ENCODE peak calls at places on chromosomes 6 and 20, in ten cellular contexts. One of them, this sample, is unnamed.

GRCh38 chr6:148212366-148212765 is 130.3 kb upstream of the SASH1 start:
- DNase-seq in fibroblast of the aortic adventitia: no peak
- DNase-seq in GM20000: no peak
- DNase-seq in DND-41: no peak
- DNase-seq in endothelial cell of umbilical vein: no peak
- DNase-seq in retinal pigment epithelial cell: no peak
- DNase-seq in H9: no peak
- DNase-seq in foreskin keratinocyte: no peak
- DNase-seq in fibroblast of mammary gland: no peak
- DNase-seq in Panc1: no peak
- DNase-seq in this sample: no peak

GRCh38 chr6:54992789-54993188 is 146.2 kb downstream of the FAM83B start:
- DNase-seq in fibroblast of the aortic adventitia: peak; percentile 39
- DNase-seq in GM20000: no peak
- DNase-seq in DND-41: peak; percentile 9
- DNase-seq in endothelial cell of umbilical vein: no peak
- DNase-seq in retinal pigment epithelial cell: no peak
- DNase-seq in H9: peak; percentile 50
- DNase-seq in foreskin keratinocyte: no peak
- DNase-seq in fibroblast of mammary gland: peak; percentile 7
- DNase-seq in Panc1: no peak
- DNase-seq in this sample: peak; percentile 7

GRCh38 chr20:32509639-32510066 is 75.5 kb downstream of the NOL4L start:
- DNase-seq in fibroblast of the aortic adventitia: no peak
- DNase-seq in GM20000: peak; percentile 45
- DNase-seq in DND-41: peak; percentile 95
- DNase-seq in endothelial cell of umbilical vein: peak; percentile 71
- DNase-seq in retinal pigment epithelial cell: no peak
- DNase-seq in H9: peak; percentile 26
- DNase-seq in foreskin keratinocyte: no peak
- DNase-seq in fibroblast of mammary gland: peak; percentile 11
- DNase-seq in Panc1: no peak
- DNase-seq in this sample: peak; percentile 91

GRCh38 chr6:121620002-121620740 is 184.7 kb downstream of the GJA1 start:
- DNase-seq in fibroblast of the aortic adventitia: no peak
- DNase-seq in GM20000: no peak
- DNase-seq in DND-41: no peak
- DNase-seq in endothelial cell of umbilical vein: no peak
- DNase-seq in retinal pigment epithelial cell: no peak
- DNase-seq in H9: peak; percentile 64
- DNase-seq in foreskin keratinocyte: no peak
- DNase-seq in fibroblast of mammary gland: no peak
- DNase-seq in Panc1: no peak
- DNase-seq in this sample: no peak

GRCh38 chr6:169707772-169708171 is 5.8 kb downstream of the C6orf120 start:
- DNase-seq in fibroblast of the aortic adventitia: no peak
- DNase-seq in GM20000: no peak
- DNase-seq in DND-41: no peak
- DNase-seq in endothelial cell of umbilical vein: no peak
- DNase-seq in retinal pigment epithelial cell: no peak
- DNase-seq in H9: no peak
- DNase-seq in foreskin keratinocyte: no peak
- DNase-seq in fibroblast of mammary gland: no peak
- DNase-seq in Panc1: no peak
- DNase-seq in this sample: no peak

GRCh38 chr6:138211048-138211581 is 7.2 kb downstream of the PBOV1 start:
- DNase-seq in fibroblast of the aortic adventitia: no peak
- DNase-seq in GM20000: no peak
- DNase-seq in DND-41: no peak
- DNase-seq in endothelial cell of umbilical vein: no peak
- DNase-seq in retinal pigment epithelial cell: no peak
- DNase-seq in H9: no peak
- DNase-seq in foreskin keratinocyte: no peak
- DNase-seq in fibroblast of mammary gland: no peak
- DNase-seq in Panc1: no peak
- DNase-seq in this sample: no peak

GRCh38 chr6:35496851-35497570 is at the start of gene TEAD3:
- DNase-seq in fibroblast of the aortic adventitia: peak; percentile 40
- DNase-seq in GM20000: peak; percentile 96
- DNase-seq in DND-41: peak; percentile 37
- DNase-seq in endothelial cell of umbilical vein: no peak
- DNase-seq in retinal pigment epithelial cell: no peak
- DNase-seq in H9: peak; percentile 82
- DNase-seq in foreskin keratinocyte: peak; percentile 58
- DNase-seq in fibroblast of mammary gland: peak; percentile 67
- DNase-seq in Panc1: no peak
- DNase-seq in this sample: peak; percentile 48

GRCh38 chr20:32674362-32674789 is 635 bp upstream of the C20orf203 start:
- DNase-seq in fibroblast of the aortic adventitia: peak; percentile 65
- DNase-seq in GM20000: peak; percentile 71
- DNase-seq in DND-41: peak; percentile 81
- DNase-seq in endothelial cell of umbilical vein: peak; percentile 69
- DNase-seq in retinal pigment epithelial cell: no peak
- DNase-seq in H9: no peak
- DNase-seq in foreskin keratinocyte: peak; percentile 44
- DNase-seq in fibroblast of mammary gland: peak; percentile 60
- DNase-seq in Panc1: peak; percentile 50
- DNase-seq in this sample: peak; percentile 87

GRCh38 chr20:46367967-46368901 is 38.2 kb downstream of the ELMO2 start:
- DNase-seq in fibroblast of the aortic adventitia: no peak
- DNase-seq in GM20000: no peak
- DNase-seq in DND-41: no peak
- DNase-seq in endothelial cell of umbilical vein: no peak
- DNase-seq in retinal pigment epithelial cell: no peak
- DNase-seq in H9: no peak
- DNase-seq in foreskin keratinocyte: peak; percentile 44
- DNase-seq in fibroblast of mammary gland: no peak
- DNase-seq in Panc1: no peak
- DNase-seq in this sample: peak; percentile 42

GRCh38 chr6:9744119-9744518 is 670.8 kb downstream of the TFAP2A start:
- DNase-seq in fibroblast of the aortic adventitia: no peak
- DNase-seq in GM20000: no peak
- DNase-seq in DND-41: no peak
- DNase-seq in endothelial cell of umbilical vein: no peak
- DNase-seq in retinal pigment epithelial cell: no peak
- DNase-seq in H9: no peak
- DNase-seq in foreskin keratinocyte: no peak
- DNase-seq in fibroblast of mammary gland: no peak
- DNase-seq in Panc1: no peak
- DNase-seq in this sample: no peak

GRCh38 chr6:32244270-32244669 is 20.4 kb upstream of the NOTCH4 start:
- DNase-seq in fibroblast of the aortic adventitia: peak; percentile 27
- DNase-seq in GM20000: no peak
- DNase-seq in DND-41: no peak
- DNase-seq in endothelial cell of umbilical vein: no peak
- DNase-seq in retinal pigment epithelial cell: no peak
- DNase-seq in H9: no peak
- DNase-seq in foreskin keratinocyte: no peak
- DNase-seq in fibroblast of mammary gland: peak; percentile 47
- DNase-seq in Panc1: no peak
- DNase-seq in this sample: no peak

GRCh38 chr20:22333885-22334545 is 250.4 kb downstream of the FOXA2 start:
- DNase-seq in fibroblast of the aortic adventitia: peak; percentile 76
- DNase-seq in GM20000: peak; percentile 68
- DNase-seq in DND-41: peak; percentile 72
- DNase-seq in endothelial cell of umbilical vein: peak; percentile 62
- DNase-seq in retinal pigment epithelial cell: peak; percentile 14
- DNase-seq in H9: peak; percentile 68
- DNase-seq in foreskin keratinocyte: peak; percentile 22
- DNase-seq in fibroblast of mammary gland: peak; percentile 66
- DNase-seq in Panc1: no peak
- DNase-seq in this sample: peak; percentile 51

GRCh38 chr20:39249798-39250197 is 287.7 kb downstream of the DHX35 start:
- DNase-seq in fibroblast of the aortic adventitia: no peak
- DNase-seq in GM20000: no peak
- DNase-seq in DND-41: peak; percentile 87
- DNase-seq in endothelial cell of umbilical vein: no peak
- DNase-seq in retinal pigment epithelial cell: no peak
- DNase-seq in H9: no peak
- DNase-seq in foreskin keratinocyte: no peak
- DNase-seq in fibroblast of mammary gland: no peak
- DNase-seq in Panc1: no peak
- DNase-seq in this sample: no peak

GRCh38 chr6:35213824-35214756 is at the start of gene SCUBE3:
- DNase-seq in fibroblast of the aortic adventitia: peak; percentile 29
- DNase-seq in GM20000: peak; percentile 85
- DNase-seq in DND-41: no peak
- DNase-seq in endothelial cell of umbilical vein: peak; percentile 31
- DNase-seq in retinal pigment epithelial cell: no peak
- DNase-seq in H9: peak; percentile 74
- DNase-seq in foreskin keratinocyte: peak; percentile 15
- DNase-seq in fibroblast of mammary gland: peak; percentile 16
- DNase-seq in Panc1: no peak
- DNase-seq in this sample: peak; percentile 24

GRCh38 chr20:62567246-62568044 is 74.9 kb upstream of the SLCO4A1 start:
- DNase-seq in fibroblast of the aortic adventitia: no peak
- DNase-seq in GM20000: no peak
- DNase-seq in DND-41: no peak
- DNase-seq in endothelial cell of umbilical vein: no peak
- DNase-seq in retinal pigment epithelial cell: no peak
- DNase-seq in H9: no peak
- DNase-seq in foreskin keratinocyte: no peak
- DNase-seq in fibroblast of mammary gland: no peak
- DNase-seq in Panc1: no peak
- DNase-seq in this sample: no peak

GRCh38 chr6:155380666-155381332 is 66.5 kb upstream of the TFB1M start:
- DNase-seq in fibroblast of the aortic adventitia: no peak
- DNase-seq in GM20000: no peak
- DNase-seq in DND-41: no peak
- DNase-seq in endothelial cell of umbilical vein: no peak
- DNase-seq in retinal pigment epithelial cell: no peak
- DNase-seq in H9: no peak
- DNase-seq in foreskin keratinocyte: no peak
- DNase-seq in fibroblast of mammary gland: no peak
- DNase-seq in Panc1: no peak
- DNase-seq in this sample: no peak
- TF ChIP-seq CTCF in fibroblast of the aortic adventitia: no peak
- TF ChIP-seq CTCF in GM20000: no peak
- TF ChIP-seq CTCF in DND-41: no peak
- TF ChIP-seq CTCF in endothelial cell of umbilical vein: no peak
- TF ChIP-seq CTCF in retinal pigment epithelial cell: no peak
- TF ChIP-seq CTCF in H9: no peak
- TF ChIP-seq CTCF in foreskin keratinocyte: peak; percentile 17
- TF ChIP-seq CTCF in fibroblast of mammary gland: no peak
- TF ChIP-seq CTCF in Panc1: peak; percentile 22
- TF ChIP-seq CTCF in this sample: no peak

GRCh38 chr20:56983813-56984212 is 282.6 kb downstream of the BMP7 start:
- DNase-seq in fibroblast of the aortic adventitia: no peak
- DNase-seq in GM20000: no peak
- DNase-seq in DND-41: no peak
- DNase-seq in endothelial cell of umbilical vein: no peak
- DNase-seq in retinal pigment epithelial cell: no peak
- DNase-seq in H9: no peak
- DNase-seq in foreskin keratinocyte: no peak
- DNase-seq in fibroblast of mammary gland: no peak
- DNase-seq in Panc1: no peak
- DNase-seq in this sample: no peak

GRCh38 chr20:56986931-56987720 is 279.3 kb downstream of the BMP7 start:
- DNase-seq in fibroblast of the aortic adventitia: no peak
- DNase-seq in GM20000: no peak
- DNase-seq in DND-41: no peak
- DNase-seq in endothelial cell of umbilical vein: no peak
- DNase-seq in retinal pigment epithelial cell: no peak
- DNase-seq in H9: no peak
- DNase-seq in foreskin keratinocyte: no peak
- DNase-seq in fibroblast of mammary gland: peak; percentile 12
- DNase-seq in Panc1: no peak
- DNase-seq in this sample: no peak

GRCh38 chr20:56986476-56986875 is 280.0 kb downstream of the BMP7 start:
- DNase-seq in fibroblast of the aortic adventitia: no peak
- DNase-seq in GM20000: no peak
- DNase-seq in DND-41: no peak
- DNase-seq in endothelial cell of umbilical vein: no peak
- DNase-seq in retinal pigment epithelial cell: no peak
- DNase-seq in H9: no peak
- DNase-seq in foreskin keratinocyte: no peak
- DNase-seq in fibroblast of mammary gland: no peak
- DNase-seq in Panc1: no peak
- DNase-seq in this sample: no peak

GRCh38 chr20:56987992-56988391 is 278.4 kb downstream of the BMP7 start:
- DNase-seq in fibroblast of the aortic adventitia: no peak
- DNase-seq in GM20000: no peak
- DNase-seq in DND-41: no peak
- DNase-seq in endothelial cell of umbilical vein: no peak
- DNase-seq in retinal pigment epithelial cell: no peak
- DNase-seq in H9: no peak
- DNase-seq in foreskin keratinocyte: no peak
- DNase-seq in fibroblast of mammary gland: no peak
- DNase-seq in Panc1: no peak
- DNase-seq in this sample: no peak

GRCh38 chr20:56985286-56985685 is 281.2 kb downstream of the BMP7 start:
- DNase-seq in fibroblast of the aortic adventitia: no peak
- DNase-seq in GM20000: no peak
- DNase-seq in DND-41: no peak
- DNase-seq in endothelial cell of umbilical vein: no peak
- DNase-seq in retinal pigment epithelial cell: no peak
- DNase-seq in H9: no peak
- DNase-seq in foreskin keratinocyte: peak; percentile 69
- DNase-seq in fibroblast of mammary gland: peak; percentile 7
- DNase-seq in Panc1: no peak
- DNase-seq in this sample: no peak
- TF ChIP-seq CTCF in fibroblast of the aortic adventitia: no peak
- TF ChIP-seq CTCF in GM20000: no peak
- TF ChIP-seq CTCF in DND-41: no peak
- TF ChIP-seq CTCF in endothelial cell of umbilical vein: no peak
- TF ChIP-seq CTCF in retinal pigment epithelial cell: no peak
- TF ChIP-seq CTCF in H9: no peak
- TF ChIP-seq CTCF in foreskin keratinocyte: no peak
- TF ChIP-seq CTCF in fibroblast of mammary gland: no peak
- TF ChIP-seq CTCF in Panc1: no peak
- TF ChIP-seq CTCF in this sample: no peak

DNA sequence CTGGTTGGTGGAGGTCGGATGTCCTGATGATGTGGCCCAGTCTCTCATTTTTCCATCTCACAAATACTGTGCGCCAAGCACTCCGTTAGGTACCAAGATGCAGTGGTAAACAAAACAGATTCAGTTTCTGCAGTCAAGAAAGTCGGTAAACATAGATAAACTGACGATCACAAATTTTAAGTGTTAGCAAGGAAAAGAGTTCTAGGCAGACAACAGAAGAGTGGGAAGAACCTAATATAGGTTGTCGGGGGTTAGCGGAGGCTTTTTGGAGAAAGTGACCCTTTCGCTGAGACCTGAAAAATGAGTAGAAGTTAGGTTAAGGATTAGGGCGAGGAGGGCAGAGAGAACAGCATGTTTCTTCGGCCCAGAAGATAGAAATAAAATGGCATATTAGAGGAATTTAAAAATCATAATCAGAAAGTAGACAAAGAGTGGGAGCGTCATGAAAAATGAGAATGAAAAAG is 514 bp downstream of the ORC3 start:
- DNase-seq in fibroblast of the aortic adventitia: no peak
- DNase-seq in GM20000: no peak
- DNase-seq in DND-41: no peak
- DNase-seq in endothelial cell of umbilical vein: no peak
- DNase-seq in retinal pigment epithelial cell: no peak
- DNase-seq in H9: no peak
- DNase-seq in foreskin keratinocyte: no peak
- DNase-seq in fibroblast of mammary gland: no peak
- DNase-seq in Panc1: no peak
- DNase-seq in this sample: no peak
- TF ChIP-seq CTCF in fibroblast of the aortic adventitia: no peak
- TF ChIP-seq CTCF in GM20000: no peak
- TF ChIP-seq CTCF in DND-41: no peak
- TF ChIP-seq CTCF in endothelial cell of umbilical vein: no peak
- TF ChIP-seq CTCF in retinal pigment epithelial cell: no peak
- TF ChIP-seq CTCF in H9: no peak
- TF ChIP-seq CTCF in foreskin keratinocyte: no peak
- TF ChIP-seq CTCF in fibroblast of mammary gland: no peak
- TF ChIP-seq CTCF in Panc1: no peak
- TF ChIP-seq CTCF in this sample: no peak

GRCh38 chr20:54556406-54556805 is 81.0 kb downstream of the DOK5 start:
- DNase-seq in fibroblast of the aortic adventitia: no peak
- DNase-seq in GM20000: no peak
- DNase-seq in DND-41: no peak
- DNase-seq in endothelial cell of umbilical vein: no peak
- DNase-seq in retinal pigment epithelial cell: no peak
- DNase-seq in H9: no peak
- DNase-seq in foreskin keratinocyte: no peak
- DNase-seq in fibroblast of mammary gland: no peak
- DNase-seq in Panc1: no peak
- DNase-seq in this sample: no peak
- TF ChIP-seq CTCF in fibroblast of the aortic adventitia: no peak
- TF ChIP-seq CTCF in GM20000: no peak
- TF ChIP-seq CTCF in DND-41: no peak
- TF ChIP-seq CTCF in endothelial cell of umbilical vein: no peak
- TF ChIP-seq CTCF in retinal pigment epithelial cell: no peak
- TF ChIP-seq CTCF in H9: no peak
- TF ChIP-seq CTCF in foreskin keratinocyte: no peak
- TF ChIP-seq CTCF in fibroblast of mammary gland: no peak
- TF ChIP-seq CTCF in Panc1: no peak
- TF ChIP-seq CTCF in this sample: no peak

This sample was measured in activated CD8-positive, alpha-beta T cell treated with anti-CD3 and anti-CD28 coated beads for 36 hours.